ENCODE peak calls at places on chromosomes 5 and 9, in seven cellular contexts. Y is mucosa of descending colon, D is epithelial cell of proximal tubule, T is heart right ventricle, Z is uterus, K is endothelial cell, F is progenitor cell of endocrine pancreas. J is an unnamed sample.
A peak's percentile ranks its signal among the peaks of the same experiment; 100 is the strongest.

GRCh38 chr5:38557309-38557710 is 864 bp upstream of the LIFR start:
- DNase-seq in Y (no peak), D (no peak), T (no peak), Z (no peak), K (no peak), F (no peak), J (no peak)

GRCh38 chr9:21579209-21579608 is 97.1 kb upstream of the IFNE start:
- DNase-seq in Y (no peak), D (no peak), T (no peak), Z (no peak), K (no peak), F (no peak), J (no peak)

GRCh38 chr9:22383720-22384119 is 62.9 kb upstream of the DMRTA1 start:
- DNase-seq in Y (no peak), D (peak; percentile 61), T (no peak), Z (no peak), K (no peak), F (no peak), J (no peak)

GRCh38 chr5:144504929-144505578 is 334.4 kb downstream of the KCTD16 start:
- DNase-seq in Y (no peak), D (no peak), T (no peak), Z (no peak), K (no peak), F (no peak), J (no peak)

GRCh38 chr9:136270173-136270710 is 24.6 kb upstream of the QSOX2 start:
- DNase-seq in Y (no peak), D (no peak), T (no peak), Z (no peak), K (no peak), F (no peak), J (no peak)

GRCh38 chr5:171599957-171600612 is 180.6 kb downstream of the FGF18 start:
- DNase-seq in Y (no peak), D (no peak), T (no peak), Z (no peak), K (no peak), F (no peak), J (no peak)

GRCh38 chr9:98569070-98569469 is 139.7 kb downstream of the GABBR2 start:
- DNase-seq in Y (no peak), D (no peak), T (no peak), Z (no peak), K (no peak), F (no peak), J (no peak)

GRCh38 chr9:109401169-109401989 is 80.5 kb upstream of the EPB41L4B start:
- DNase-seq in Y (no peak), D (no peak), T (no peak), Z (no peak), K (peak; percentile 74), F (peak; percentile 62), J (peak; percentile 12)

GRCh38 chr5:90488791-90489190 is 14.1 kb downstream of the POLR3G start:
- DNase-seq in Y (no peak), D (no peak), T (no peak), Z (no peak), K (no peak), F (no peak), J (peak; percentile 71)

GRCh38 chr5:168603776-168604175 is 24.6 kb upstream of the PANK3 start:
- DNase-seq in Y (no peak), D (no peak), T (no peak), Z (no peak), K (no peak), F (no peak), J (no peak)

GRCh38 chr9:93141771-93142483 is 7.9 kb upstream of the NINJ1 start:
- DNase-seq in Y (no peak), D (no peak), T (no peak), Z (no peak), K (no peak), F (no peak), J (no peak)

GRCh38 chr5:154520861-154521453 is 42.9 kb upstream of the HAND1 start:
- DNase-seq in Y (no peak), D (no peak), T (no peak), Z (no peak), K (peak; percentile 68), F (peak; percentile 74), J (no peak)

GRCh38 chr9:21730899-21731298 is 71.5 kb upstream of the MTAP start:
- DNase-seq in Y (no peak), D (no peak), T (no peak), Z (no peak), K (no peak), F (no peak), J (no peak)

GRCh38 chr9:127424669-127424986 is 446 bp downstream of the ZNF79 start:
- DNase-seq in Y (no peak), D (no peak), T (no peak), Z (no peak), K (no peak), F (no peak), J (no peak)

GRCh38 chr5:40578501-40579451 is 100.9 kb upstream of the PTGER4 start:
- DNase-seq in Y (no peak), D (no peak), T (no peak), Z (no peak), K (no peak), F (no peak), J (no peak)

GRCh38 chr5:173707392-173707791 is 90.9 kb upstream of the BOD1 start:
- DNase-seq in Y (no peak), D (no peak), T (peak; percentile 76), Z (no peak), K (no peak), F (no peak), J (peak; percentile 86)

GRCh38 chr5:92401492-92401891 is 1018.4 kb upstream of the ARRDC3 start:
- DNase-seq in Y (no peak), D (no peak), T (no peak), Z (no peak), K (peak; percentile 10), F (no peak), J (no peak)

GRCh38 chr9:72931897-72932296 is 21.0 kb downstream of the ALDH1A1 start:
- DNase-seq in Y (no peak), D (no peak), T (no peak), Z (no peak), K (no peak), F (no peak), J (no peak)

GRCh38 chr9:72932669-72933068 is 20.2 kb downstream of the ALDH1A1 start:
- DNase-seq in Y (no peak), D (no peak), T (no peak), Z (no peak), K (no peak), F (no peak), J (peak; percentile 44)

GRCh38 chr9:72929542-72929941 is 23.3 kb downstream of the ALDH1A1 start:
- DNase-seq in Y (no peak), D (no peak), T (no peak), Z (no peak), K (no peak), F (no peak), J (no peak)

GRCh38 chr9:72931437-72931836 is 21.4 kb downstream of the ALDH1A1 start:
- DNase-seq in Y (no peak), D (peak; percentile 96), T (no peak), Z (no peak), K (no peak), F (no peak), J (peak; percentile 58)

GRCh38 chr9:72930828-72931227 is 22.0 kb downstream of the ALDH1A1 start:
- DNase-seq in Y (no peak), D (no peak), T (no peak), Z (no peak), K (no peak), F (no peak), J (no peak)
- TF ChIP-seq CTCF in Y (no peak), D (no peak), T (no peak), Z (no peak), K (no peak), F (no peak), J (no peak)

GRCh38 chr5:68176253-68176652 is 39.3 kb upstream of the PIK3R1 start:
- DNase-seq in Y (no peak), D (no peak), T (no peak), Z (no peak), K (no peak), F (no peak), J (no peak)
- TF ChIP-seq CTCF in Y (no peak), D (no peak), T (no peak), Z (no peak), K (no peak), F (no peak), J (no peak)

DNA sequence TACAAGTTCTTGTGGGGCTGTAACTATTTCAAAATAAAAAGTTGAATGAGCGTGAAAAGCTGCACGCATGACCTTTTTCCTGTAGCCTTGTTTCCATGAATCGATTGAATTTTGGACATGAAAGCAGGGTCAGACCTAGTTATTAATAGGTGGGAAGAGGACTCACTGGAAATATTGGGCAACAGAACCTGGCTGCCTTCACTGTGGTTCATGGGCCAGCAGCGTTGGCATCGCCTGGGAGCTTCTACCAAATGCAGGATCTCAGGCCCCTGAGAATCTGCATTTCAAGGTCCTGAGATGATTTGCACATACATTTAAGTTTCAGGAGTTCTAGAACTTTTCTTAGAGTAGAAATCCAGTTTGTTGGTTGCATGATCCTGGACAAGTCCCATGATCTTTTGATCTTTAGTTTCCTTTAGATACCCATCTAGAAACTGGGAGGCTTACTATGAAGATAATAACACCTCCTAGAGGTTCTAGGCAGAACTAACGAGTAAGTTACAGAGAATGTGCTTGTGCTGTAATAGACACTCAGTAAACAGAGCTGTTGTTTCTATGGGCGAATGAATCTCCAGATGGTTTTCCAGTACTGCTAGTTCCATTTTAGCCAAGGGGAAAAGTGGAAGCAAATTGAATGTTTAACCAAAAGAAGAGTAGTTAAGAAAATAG is 12.4 kb downstream of the ANKRD33B start:
- DNase-seq in Y (no peak), D (no peak), T (no peak), Z (no peak), K (no peak), F (no peak), J (no peak)
- TF ChIP-seq CTCF in Y (no peak), D (peak; percentile 10), T (no peak), Z (no peak), K (no peak), F (no peak), J (no peak)

GRCh38 chr9:4371108-4371507 is 71.2 kb upstream of the GLIS3 start:
- DNase-seq in Y (no peak), D (peak; percentile 39), T (no peak), Z (no peak), K (no peak), F (no peak), J (peak; percentile 95)

GRCh38 chr9:4366649-4367330 is 66.9 kb upstream of the GLIS3 start:
- DNase-seq in Y (no peak), D (no peak), T (no peak), Z (no peak), K (peak; percentile 42), F (no peak), J (peak; percentile 63)

GRCh38 chr9:4365055-4365454 is 65.2 kb upstream of the GLIS3 start:
- DNase-seq in Y (no peak), D (no peak), T (no peak), Z (no peak), K (no peak), F (no peak), J (no peak)

GRCh38 chr9:4375424-4376195 is 75.7 kb upstream of the GLIS3 start:
- DNase-seq in Y (no peak), D (no peak), T (no peak), Z (no peak), K (no peak), F (no peak), J (peak; percentile 92)

DNA sequence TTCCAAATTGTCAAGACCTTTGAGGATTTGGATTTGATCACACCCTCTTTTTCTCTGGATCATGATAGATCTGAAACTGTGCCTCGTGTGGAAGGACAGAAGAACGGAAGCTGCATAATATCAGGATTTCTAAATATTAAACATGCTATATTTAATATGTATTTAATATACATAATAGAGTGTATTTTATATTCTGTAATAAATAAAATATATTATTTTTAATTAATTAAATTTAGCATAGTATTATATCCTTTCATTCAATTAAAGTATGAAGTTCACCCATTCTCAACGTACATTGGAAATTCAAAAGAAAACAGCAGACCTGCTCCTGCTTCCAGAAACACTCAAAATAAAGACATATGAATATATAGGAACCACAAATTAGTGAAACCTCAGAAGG is 70.6 kb upstream of the GLIS3 start:
- DNase-seq in Y (no peak), D (no peak), T (no peak), Z (no peak), K (no peak), F (no peak), J (no peak)
- TF ChIP-seq CTCF in Y (no peak), D (no peak), T (no peak), Z (no peak), K (no peak), F (no peak), J (no peak)

J was measured in HFFc6.